ENCODE peak calls at places on chromosomes 13 and 19, in nine cellular contexts. Z is fibroblast of the aortic adventitia; G is GOT3; R is Ammon's horn; I is T-helper 2 cell; K is astrocyte of the cerebellum; A is omental fat pad; N is activated CD8-positive, alpha-beta memory T cell treated with anti-CD3 and anti-CD28 coated beads, Interleukin-2, amount 50 U/mL, for 4 hours; W is bronchial epithelial cell. Y is an unnamed sample.
A peak's percentile ranks its signal among the peaks of the same experiment; 100 is the strongest.

GRCh38 chr13:78323848-78324247 is 279.5 kb downstream of the POU4F1 start:
- DNase-seq in Z (no peak), G (no peak), R (no peak), I (no peak), K (no peak), A (no peak), N (no peak), W (peak; percentile 82), Y (no peak)

GRCh38 chr13:83121904-83122303 is 760.4 kb downstream of the SLITRK1 start:
- DNase-seq in Z (peak; percentile 20), G (no peak), R (no peak), I (no peak), K (no peak), A (no peak), N (no peak), W (no peak), Y (no peak)

GRCh38 chr13:48749699-48750473 is 96.2 kb downstream of the CYSLTR2 start:
- DNase-seq in Z (peak; percentile 93), G (peak; percentile 50), R (peak; percentile 68), I (peak; percentile 15), K (peak; percentile 89), A (peak; percentile 57), N (peak; percentile 63), W (peak; percentile 100), Y (peak; percentile 47)

GRCh38 chr19:27793128-27793643 is 1419.8 kb downstream of the UQCRFS1 start:
- DNase-seq in Z (peak; percentile 58), G (peak; percentile 72), R (no peak), I (peak; percentile 61), K (no peak), A (peak; percentile 48), N (peak; percentile 65), W (peak; percentile 81), Y (peak; percentile 75)

GRCh38 chr19:42132851-42133528 is 744 bp upstream of the POU2F2 start:
- DNase-seq in Z (peak; percentile 36), G (no peak), R (peak; percentile 69), I (peak; percentile 78), K (no peak), A (peak; percentile 30), N (peak; percentile 87), W (peak; percentile 33), Y (peak; percentile 55)

GRCh38 chr19:18438331-18439024 is 545 bp upstream of the ISYNA1 start:
- DNase-seq in Z (peak; percentile 46), G (no peak), R (no peak), I (no peak), K (no peak), A (no peak), N (no peak), W (peak; percentile 49), Y (no peak)

GRCh38 chr19:34220472-34221063 is 33.8 kb upstream of the GARRE1 start:
- DNase-seq in Z (peak; percentile 78), G (no peak), R (peak; percentile 74), I (peak; percentile 38), K (no peak), A (peak; percentile 75), N (peak; percentile 61), W (peak; percentile 52), Y (peak; percentile 17)

GRCh38 chr13:73849292-73849691 is 284.9 kb downstream of the KLF12 start:
- DNase-seq in Z (peak; percentile 48), G (no peak), R (no peak), I (peak; percentile 5), K (peak; percentile 41), A (no peak), N (no peak), W (peak; percentile 43), Y (no peak)

GRCh38 chr19:23706657-23707056 is 19.6 kb upstream of the ZNF675 start:
- DNase-seq in Z (no peak), G (no peak), R (no peak), I (no peak), K (no peak), A (no peak), N (no peak), W (no peak), Y (no peak)

GRCh38 chr19:56839665-56840451 is 668 bp downstream of the PEG3 start:
- DNase-seq in Z (no peak), G (no peak), R (peak; percentile 98), I (peak; percentile 12), K (peak; percentile 65), A (peak; percentile 66), N (no peak), W (peak; percentile 41), Y (peak; percentile 99)

GRCh38 chr19:3107658-3108057 is 13.5 kb downstream of the GNA11 start:
- DNase-seq in Z (no peak), G (no peak), R (no peak), I (no peak), K (no peak), A (no peak), N (no peak), W (no peak), Y (no peak)

GRCh38 chr19:35641515-35642151 is at the start of gene ETV2:
- DNase-seq in Z (peak; percentile 12), G (no peak), R (no peak), I (peak; percentile 28), K (no peak), A (no peak), N (peak; percentile 63), W (peak; percentile 25), Y (no peak)

GRCh38 chr19:13782537-13782936 is 8.3 kb downstream of the C19orf53 start:
- DNase-seq in Z (no peak), G (no peak), R (no peak), I (no peak), K (no peak), A (no peak), N (no peak), W (no peak), Y (no peak)

GRCh38 chr13:97179501-97179900 is 42.6 kb upstream of the MBNL2 start:
- DNase-seq in Z (no peak), G (no peak), R (no peak), I (no peak), K (no peak), A (no peak), N (no peak), W (peak; percentile 20), Y (no peak)

GRCh38 chr13:45464141-45464686 is 525 bp upstream of the COG3 start:
- DNase-seq in Z (no peak), G (no peak), R (no peak), I (no peak), K (no peak), A (no peak), N (no peak), W (no peak), Y (no peak)

GRCh38 chr19:37513397-37513796 is 6.7 kb downstream of the ZNF793 start:
- DNase-seq in Z (no peak), G (no peak), R (no peak), I (no peak), K (no peak), A (no peak), N (no peak), W (no peak), Y (no peak)

GRCh38 chr19:55563261-55563690 is 17.4 kb downstream of the ZNF579 start:
- DNase-seq in Z (peak; percentile 47), G (no peak), R (no peak), I (no peak), K (no peak), A (peak; percentile 41), N (no peak), W (no peak), Y (no peak)

GRCh38 chr13:98641075-98641474 is 64.2 kb upstream of the STK24 start:
- DNase-seq in Z (no peak), G (no peak), R (no peak), I (no peak), K (no peak), A (no peak), N (no peak), W (no peak), Y (no peak)

GRCh38 chr19:54660967-54661366 is 1.8 kb upstream of the LILRB4 start:
- DNase-seq in Z (no peak), G (no peak), R (peak; percentile 20), I (no peak), K (no peak), A (no peak), N (no peak), W (no peak), Y (no peak)

GRCh38 chr19:15107056-15108010 is at the start of gene SYDE1:
- DNase-seq in Z (peak; percentile 72), G (no peak), R (no peak), I (no peak), K (peak; percentile 16), A (no peak), N (no peak), W (no peak), Y (no peak)

GRCh38 chr13:40371531-40372125 is 294.8 kb downstream of the FOXO1 start:
- DNase-seq in Z (no peak), G (no peak), R (no peak), I (no peak), K (no peak), A (no peak), N (no peak), W (no peak), Y (no peak)

GRCh38 chr19:18520848-18521691 is 800 bp downstream of the ELL start:
- DNase-seq in Z (no peak), G (no peak), R (no peak), I (no peak), K (no peak), A (no peak), N (peak; percentile 34), W (peak; percentile 4), Y (no peak)

GRCh38 chr19:40414536-40415535 is 1.7 kb upstream of the PRX start:
- DNase-seq in Z (no peak), G (no peak), R (no peak), I (no peak), K (no peak), A (no peak), N (no peak), W (no peak), Y (no peak)

GRCh38 chr19:48918801-48919247 is 14.7 kb upstream of the DHDH start:
- DNase-seq in Z (no peak), G (no peak), R (no peak), I (no peak), K (no peak), A (no peak), N (no peak), W (no peak), Y (no peak)

GRCh38 chr13:53137777-53138176 is 109.2 kb downstream of the OLFM4 start:
- DNase-seq in Z (peak; percentile 6), G (no peak), R (no peak), I (no peak), K (no peak), A (peak; percentile 55), N (no peak), W (peak; percentile 50), Y (no peak)

GRCh38 chr19:18203863-18204393 is at the start of gene RAB3A:
- DNase-seq in Z (peak; percentile 100), G (peak; percentile 98), R (peak; percentile 100), I (peak; percentile 100), K (peak; percentile 100), A (peak; percentile 100), N (peak; percentile 99), W (peak; percentile 99), Y (peak; percentile 100)

GRCh38 chr19:13984875-13985741 is 21.0 kb downstream of the RFX1 start:
- DNase-seq in Z (no peak), G (no peak), R (no peak), I (no peak), K (no peak), A (no peak), N (no peak), W (no peak), Y (no peak)

GRCh38 chr19:45154064-45154827 is 6.5 kb downstream of the NKPD1 start:
- DNase-seq in Z (peak; percentile 83), G (no peak), R (no peak), I (no peak), K (peak; percentile 59), A (no peak), N (no peak), W (no peak), Y (no peak)

GRCh38 chr19:18284710-18285430 is 3.4 kb upstream of the JUND start:
- DNase-seq in Z (no peak), G (no peak), R (no peak), I (no peak), K (no peak), A (no peak), N (no peak), W (no peak), Y (no peak)

GRCh38 chr13:108227651-108228272 is 9.6 kb downstream of the ABHD13 start:
- DNase-seq in Z (peak; percentile 71), G (no peak), R (peak; percentile 59), I (no peak), K (peak; percentile 32), A (no peak), N (no peak), W (peak; percentile 44), Y (no peak)

GRCh38 chr13:103876571-103876970 is 810.4 kb upstream of the SLC10A2 start:
- DNase-seq in Z (no peak), G (no peak), R (no peak), I (no peak), K (no peak), A (no peak), N (no peak), W (no peak), Y (no peak)